ENCODE peak calls at places on chromosomes 16 and 17, in four cellular contexts. One of them, this sample, is unnamed.

GRCh38 chr16:24036614-24037013 is 200.8 kb downstream of the PRKCB start:
- DNase-seq in neural progenitor cell: peak
- DNase-seq in IMR-90: peak
- DNase-seq in MM.1S: peak
- DNase-seq in this sample: peak

GRCh38 chr16:55561319-55561848 is 5.1 kb upstream of the CAPNS2 start:
- DNase-seq in neural progenitor cell: no peak
- DNase-seq in IMR-90: no peak
- DNase-seq in MM.1S: no peak
- DNase-seq in this sample: no peak

GRCh38 chr16:55555436-55555835 is 11.0 kb upstream of the CAPNS2 start:
- DNase-seq in neural progenitor cell: no peak
- DNase-seq in IMR-90: peak
- DNase-seq in MM.1S: no peak
- DNase-seq in this sample: no peak

GRCh38 chr17:34997355-34997862 is 17.1 kb downstream of the LIG3 start:
- DNase-seq in neural progenitor cell: no peak
- DNase-seq in IMR-90: peak
- DNase-seq in MM.1S: no peak
- DNase-seq in this sample: peak

GRCh38 chr16:11668590-11669379 is 530 bp downstream of the SNN start:
- DNase-seq in neural progenitor cell: peak
- DNase-seq in IMR-90: no peak
- DNase-seq in MM.1S: no peak
- DNase-seq in this sample: peak

GRCh38 chr17:63701477-63702222 is 1.7 kb upstream of the LIMD2 start:
- DNase-seq in neural progenitor cell: no peak
- DNase-seq in IMR-90: no peak
- DNase-seq in MM.1S: no peak
- DNase-seq in this sample: peak

GRCh38 chr16:71467810-71468209 is 5.8 kb upstream of the ZNF23 start:
- DNase-seq in neural progenitor cell: peak
- DNase-seq in IMR-90: peak
- DNase-seq in MM.1S: peak
- DNase-seq in this sample: peak

GRCh38 chr17:78806451-78806850 is 24.4 kb upstream of the CYTH1 start:
- DNase-seq in neural progenitor cell: no peak
- DNase-seq in IMR-90: no peak
- DNase-seq in MM.1S: no peak
- DNase-seq in this sample: no peak

GRCh38 chr17:10102817-10103216 is 95.6 kb downstream of the GAS7 start:
- DNase-seq in neural progenitor cell: no peak
- DNase-seq in IMR-90: no peak
- DNase-seq in MM.1S: no peak
- DNase-seq in this sample: peak

GRCh38 chr17:1002771-1003555 is 6.0 kb downstream of the TIMM22 start:
- DNase-seq in neural progenitor cell: no peak
- DNase-seq in IMR-90: peak
- DNase-seq in MM.1S: no peak
- DNase-seq in this sample: peak

GRCh38 chr16:10923650-10924214 is 18.5 kb downstream of the DEXI start:
- DNase-seq in neural progenitor cell: no peak
- DNase-seq in IMR-90: no peak
- DNase-seq in MM.1S: no peak
- DNase-seq in this sample: no peak

GRCh38 chr17:79992657-79993389 is 42.8 kb downstream of the TBC1D16 start:
- DNase-seq in neural progenitor cell: no peak
- DNase-seq in IMR-90: no peak
- DNase-seq in MM.1S: no peak
- DNase-seq in this sample: peak

GRCh38 chr17:4547118-4547906 is 7.9 kb downstream of the MYBBP1A start:
- DNase-seq in neural progenitor cell: no peak
- DNase-seq in IMR-90: no peak
- DNase-seq in MM.1S: no peak
- DNase-seq in this sample: no peak

GRCh38 chr16:68037820-68038597 is 14.9 kb downstream of the DUS2 start:
- DNase-seq in neural progenitor cell: no peak
- DNase-seq in IMR-90: no peak
- DNase-seq in MM.1S: no peak
- DNase-seq in this sample: no peak

GRCh38 chr17:15655162-15655561 is 28.9 kb downstream of the TRIM16 start:
- DNase-seq in neural progenitor cell: no peak
- DNase-seq in IMR-90: no peak
- DNase-seq in MM.1S: no peak
- DNase-seq in this sample: no peak

GRCh38 chr16:24291932-24292331 is 35.8 kb downstream of the CACNG3 start:
- DNase-seq in neural progenitor cell: no peak
- DNase-seq in IMR-90: no peak
- DNase-seq in MM.1S: no peak
- DNase-seq in this sample: no peak

GRCh38 chr17:77877019-77877418 is 81.5 kb upstream of the TNRC6C start:
- DNase-seq in neural progenitor cell: no peak
- DNase-seq in IMR-90: no peak
- DNase-seq in MM.1S: no peak
- DNase-seq in this sample: no peak

GRCh38 chr17:4733073-4733531 is 1.9 kb downstream of the MED11 start:
- DNase-seq in neural progenitor cell: no peak
- DNase-seq in IMR-90: no peak
- DNase-seq in MM.1S: peak
- DNase-seq in this sample: no peak

DNA sequence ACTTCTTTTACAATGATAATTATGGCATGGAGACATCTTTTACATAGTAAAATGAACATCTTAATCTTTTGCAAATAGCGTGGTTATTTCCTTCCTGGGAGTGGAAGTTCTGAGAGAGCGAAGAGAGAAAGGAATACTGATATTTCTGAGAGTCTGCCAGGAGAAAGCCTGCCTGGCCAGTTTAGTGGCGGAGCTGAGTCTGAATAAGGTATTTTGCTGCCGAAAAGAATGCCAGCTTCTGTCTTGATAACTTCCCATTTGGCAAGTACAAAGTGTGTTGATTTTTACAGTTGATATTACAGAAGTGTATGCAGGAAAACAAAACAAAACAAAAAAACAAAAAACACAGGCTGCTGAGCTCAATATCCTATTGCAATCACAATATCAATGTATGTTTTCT is 55.9 kb downstream of the KCNJ2 start:
- DNase-seq in neural progenitor cell: no peak
- DNase-seq in IMR-90: no peak
- DNase-seq in MM.1S: no peak
- DNase-seq in this sample: no peak
- H3K4me2 ChIP-seq in neural progenitor cell: no peak
- H3K4me2 ChIP-seq in IMR-90: no peak
- H3K4me2 ChIP-seq in MM.1S: no peak
- H3K4me2 ChIP-seq in this sample: no peak

DNA sequence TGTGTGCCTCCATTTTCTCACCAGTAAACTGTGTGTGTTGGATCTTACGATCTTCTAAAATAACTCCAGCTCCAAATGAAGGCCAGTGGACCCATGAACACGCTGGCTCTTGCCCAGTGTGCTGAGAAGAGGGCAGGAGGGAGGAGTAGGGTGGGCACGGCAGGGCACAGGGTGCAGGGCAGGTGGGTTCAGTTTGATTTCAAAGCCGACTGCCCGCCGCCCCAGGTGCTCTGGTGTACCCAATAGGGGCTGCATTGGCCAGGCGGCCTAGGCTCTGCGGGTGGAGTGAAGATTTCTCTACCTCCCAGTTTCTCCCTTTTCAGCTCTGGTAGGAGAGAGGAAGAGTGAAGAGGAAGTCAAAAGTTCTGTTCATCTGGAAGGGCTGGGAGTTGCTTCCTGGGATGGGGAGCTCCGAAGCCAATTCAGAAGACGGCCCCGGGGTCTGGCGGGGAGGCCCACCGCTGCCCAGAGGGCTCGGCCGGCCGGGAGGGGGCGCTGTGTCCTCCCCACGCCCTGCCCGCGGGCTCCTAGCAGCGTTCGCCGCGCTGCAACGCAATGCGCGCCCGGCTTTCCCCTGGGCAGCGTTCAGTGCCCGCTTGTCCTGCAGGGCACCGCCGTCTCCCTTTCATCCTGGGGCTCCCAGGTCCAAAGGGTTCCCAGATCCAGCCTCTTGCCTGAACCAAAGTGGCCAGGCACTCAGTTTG is 1.1 kb upstream of the CRHR1 start:
- DNase-seq in neural progenitor cell: peak
- DNase-seq in IMR-90: no peak
- DNase-seq in MM.1S: no peak
- DNase-seq in this sample: peak
- TF ChIP-seq CTCF in neural progenitor cell: peak
- TF ChIP-seq CTCF in IMR-90: peak
- TF ChIP-seq CTCF in MM.1S: no peak
- TF ChIP-seq CTCF in this sample: peak

GRCh38 chr16:47940466-47940865 is 215.3 kb downstream of the ABCC12 start:
- DNase-seq in neural progenitor cell: no peak
- DNase-seq in IMR-90: no peak
- DNase-seq in MM.1S: no peak
- DNase-seq in this sample: no peak
- H3K4me3 ChIP-seq in neural progenitor cell: no peak
- H3K4me3 ChIP-seq in IMR-90: no peak
- H3K4me3 ChIP-seq in MM.1S: no peak
- H3K4me3 ChIP-seq in this sample: no peak

GRCh38 chr16:16092925-16093624 is 130.2 kb downstream of the ABCC6 start:
- DNase-seq in neural progenitor cell: no peak
- DNase-seq in IMR-90: peak
- DNase-seq in MM.1S: no peak
- DNase-seq in this sample: peak

GRCh38 chr16:16096858-16097213 is 126.5 kb downstream of the ABCC6 start:
- DNase-seq in neural progenitor cell: no peak
- DNase-seq in IMR-90: no peak
- DNase-seq in MM.1S: no peak
- DNase-seq in this sample: no peak

GRCh38 chr16:16096161-16096857 is 127.0 kb downstream of the ABCC6 start:
- DNase-seq in neural progenitor cell: peak
- DNase-seq in IMR-90: peak
- DNase-seq in MM.1S: no peak
- DNase-seq in this sample: peak

GRCh38 chr16:16093625-16094332 is 129.5 kb downstream of the ABCC6 start:
- DNase-seq in neural progenitor cell: no peak
- DNase-seq in IMR-90: no peak
- DNase-seq in MM.1S: no peak
- DNase-seq in this sample: no peak

GRCh38 chr16:16095646-16096045 is 127.6 kb downstream of the ABCC6 start:
- DNase-seq in neural progenitor cell: no peak
- DNase-seq in IMR-90: peak
- DNase-seq in MM.1S: no peak
- DNase-seq in this sample: no peak
- H3K4me2 ChIP-seq in neural progenitor cell: no peak
- H3K4me2 ChIP-seq in IMR-90: no peak
- H3K4me2 ChIP-seq in MM.1S: no peak
- H3K4me2 ChIP-seq in this sample: no peak

This sample was measured in osteoblast.